ENCODE peak calls at places on chromosomes 12 and 14, in four cellular contexts. S is cardiac fibroblast, P is endothelial cell, Z is sigmoid colon. Y is an unnamed sample.

GRCh38 chr14:31286456-31287293 is 79.1 kb upstream of the HECTD1 start:
- DNase-seq in S (no peak), P (no peak), Z (no peak), Y (no peak)

GRCh38 chr14:101823081-101823480 is 61.6 kb downstream of the PPP2R5C start:
- DNase-seq in S (no peak), P (no peak), Z (no peak), Y (no peak)

GRCh38 chr12:116975779-116976393 is 65.1 kb downstream of the FBXW8 start:
- DNase-seq in S (peak), P (no peak), Z (no peak), Y (no peak)

GRCh38 chr14:93923586-93923985 is 3.6 kb upstream of the FAM181A start:
- DNase-seq in S (no peak), P (no peak), Z (no peak), Y (no peak)

GRCh38 chr12:54564768-54565167 is 15.4 kb downstream of the PDE1B start:
- DNase-seq in S (no peak), P (no peak), Z (no peak), Y (no peak)

GRCh38 chr14:68970096-68970612 is 8.9 kb downstream of the ACTN1 start:
- DNase-seq in S (no peak), P (no peak), Z (peak), Y (no peak)

GRCh38 chr14:71143391-71144290 is 236.4 kb downstream of the PCNX1 start:
- DNase-seq in S (peak), P (no peak), Z (no peak), Y (no peak)

GRCh38 chr14:100076133-100076532 is 10.9 kb downstream of the EVL start:
- DNase-seq in S (peak), P (peak), Z (no peak), Y (peak)

GRCh38 chr12:78725033-78725432 is 139.5 kb upstream of the SYT1 start:
- DNase-seq in S (no peak), P (no peak), Z (no peak), Y (no peak)

GRCh38 chr12:104494137-104494815 is 37.5 kb downstream of the CHST11 start:
- DNase-seq in S (peak), P (no peak), Z (no peak), Y (no peak)

GRCh38 chr12:55728932-55729591 is at the start of gene CD63:
- DNase-seq in S (peak), P (peak), Z (peak), Y (peak)

GRCh38 chr14:54355698-54356097 is 41.1 kb upstream of the CDKN3 start:
- DNase-seq in S (no peak), P (no peak), Z (no peak), Y (no peak)

GRCh38 chr12:31224768-31225448 is 101.0 kb downstream of the SINHCAF start:
- DNase-seq in S (no peak), P (no peak), Z (no peak), Y (no peak)
- TF ChIP-seq CTCF in S (no peak), P (no peak), Z (no peak), Y (no peak)

GRCh38 chr12:45216297-45216982 is 545 bp downstream of the ANO6 start:
- DNase-seq in S (peak), P (peak), Z (peak), Y (peak)
- TF ChIP-seq CTCF in S (peak), P (peak), Z (peak), Y (peak)

GRCh38 chr12:57430117-57430930 is 519 bp downstream of the R3HDM2 start:
- DNase-seq in S (peak), P (peak), Z (no peak), Y (peak)
- TF ChIP-seq CTCF in S (no peak), P (no peak), Z (peak), Y (no peak)

GRCh38 chr12:122126713-122127597 is 47.1 kb downstream of the IL31 start:
- DNase-seq in S (no peak), P (no peak), Z (no peak), Y (no peak)
- TF ChIP-seq CTCF in S (no peak), P (no peak), Z (no peak), Y (no peak)

GRCh38 chr12:2183556-2184541 is 131.1 kb downstream of the CACNA1C start:
- DNase-seq in S (peak), P (no peak), Z (peak), Y (no peak)
- TF ChIP-seq CTCF in S (peak), P (no peak), Z (no peak), Y (no peak)

DNA sequence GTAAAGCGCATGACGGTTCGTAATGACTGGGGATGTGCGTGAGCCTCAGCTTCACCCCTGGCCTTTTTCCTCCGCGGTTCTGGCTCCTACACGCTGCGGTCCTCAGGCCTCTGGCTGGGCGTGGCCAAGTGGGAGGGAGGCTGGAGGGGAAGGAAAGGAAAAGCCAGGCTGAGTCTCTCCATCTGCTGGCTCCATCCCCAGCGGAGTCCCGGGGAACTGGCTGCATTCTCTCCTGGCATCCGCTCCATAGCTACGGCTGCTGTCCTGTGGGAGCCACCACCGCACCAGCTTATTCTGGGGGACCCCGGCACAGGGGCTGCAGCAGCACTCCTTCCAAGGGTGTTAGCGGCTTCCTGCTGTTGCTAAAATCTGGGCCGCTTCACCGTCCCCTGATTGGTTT is 68.2 kb upstream of the SLC24A4 start:
- DNase-seq in S (peak), P (peak), Z (peak), Y (no peak)
- TF ChIP-seq CTCF in S (no peak), P (no peak), Z (no peak), Y (no peak)

DNA sequence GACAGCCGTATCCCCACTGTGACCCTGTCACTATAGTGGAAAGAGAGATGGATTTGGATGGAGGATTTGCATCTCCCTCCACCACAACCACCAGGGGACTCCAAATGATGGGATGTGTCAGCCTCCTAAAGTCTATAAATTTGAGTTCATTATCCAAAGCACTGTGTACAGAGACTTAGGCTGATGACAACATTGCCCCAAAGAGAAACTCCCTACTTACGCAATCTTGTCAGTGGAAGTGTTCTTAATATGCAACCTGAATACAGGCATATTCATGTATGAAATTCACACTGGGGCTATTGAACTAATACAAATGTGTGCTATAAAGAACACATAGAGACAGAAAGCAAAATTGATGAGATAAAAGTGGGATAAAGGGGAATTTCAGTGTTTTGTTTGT is 368.5 kb downstream of the TMEM132D start:
- DNase-seq in S (no peak), P (no peak), Z (no peak), Y (no peak)
- TF ChIP-seq CTCF in S (no peak), P (no peak), Z (no peak), Y (no peak)

GRCh38 chr12:19185262-19185929 is 55.9 kb downstream of the PLEKHA5 start:
- DNase-seq in S (no peak), P (no peak), Z (no peak), Y (no peak)

GRCh38 chr12:19186722-19187661 is 57.5 kb downstream of the PLEKHA5 start:
- DNase-seq in S (peak), P (no peak), Z (no peak), Y (peak)

GRCh38 chr12:19179986-19180385 is 50.5 kb downstream of the PLEKHA5 start:
- DNase-seq in S (no peak), P (no peak), Z (no peak), Y (no peak)

GRCh38 chr12:19181666-19182426 is 52.3 kb downstream of the PLEKHA5 start:
- DNase-seq in S (peak), P (no peak), Z (no peak), Y (no peak)

GRCh38 chr12:19183121-19183838 is 53.7 kb downstream of the PLEKHA5 start:
- DNase-seq in S (peak), P (no peak), Z (no peak), Y (no peak)
- TF ChIP-seq CTCF in S (peak), P (no peak), Z (no peak), Y (no peak)

GRCh38 chr12:118446247-118446646 is 69.9 kb downstream of the SUDS3 start:
- DNase-seq in S (no peak), P (no peak), Z (no peak), Y (no peak)
- TF ChIP-seq CTCF in S (no peak), P (no peak), Z (no peak), Y (no peak)

DNA sequence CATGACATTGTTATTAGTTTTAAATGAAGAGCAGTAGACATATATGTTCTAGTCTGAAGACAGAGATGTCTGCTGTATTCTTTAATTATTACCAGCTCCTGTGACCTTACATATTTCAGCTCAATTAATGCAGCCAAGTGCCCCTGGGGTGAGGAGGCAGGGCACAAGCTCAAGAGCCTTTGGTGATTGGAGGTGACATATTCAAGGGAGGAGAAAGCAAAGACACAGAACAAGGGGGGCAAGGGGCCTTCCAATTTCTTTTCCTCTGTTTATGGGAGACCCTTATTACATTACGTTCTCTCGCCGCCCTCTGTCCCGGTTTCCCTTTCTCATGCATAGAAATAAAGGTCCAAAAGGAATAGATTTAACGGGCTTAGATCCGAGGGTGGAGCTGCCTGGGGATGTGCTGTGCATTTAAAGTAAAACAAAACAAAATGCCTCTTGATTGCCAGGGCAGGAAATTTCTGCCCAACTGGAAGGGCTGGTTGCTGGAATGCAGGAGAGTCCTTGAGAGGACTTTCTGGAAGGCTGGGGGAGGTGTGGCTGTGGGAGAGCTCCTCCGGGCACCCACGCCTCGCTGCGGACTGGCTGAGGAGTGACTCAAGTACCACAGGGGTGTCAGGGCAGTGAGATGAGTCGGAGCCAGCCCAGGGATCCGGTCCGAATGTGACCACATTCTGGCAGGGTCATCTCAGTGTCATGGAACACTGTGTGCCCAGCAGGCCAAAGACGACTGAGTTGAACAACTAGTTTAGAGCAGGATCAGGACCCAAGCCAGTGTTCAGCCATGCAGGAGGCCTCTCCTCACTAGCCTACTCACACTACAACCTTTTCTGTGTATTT is 32.1 kb upstream of the GSG1 start:
- DNase-seq in S (peak), P (no peak), Z (no peak), Y (no peak)
- TF ChIP-seq CTCF in S (no peak), P (no peak), Z (no peak), Y (no peak)

Y was measured in GM13977.